ENCODE peak calls at places on chromosome 12, in nine cellular contexts. One of them, this sample, is unnamed.

GRCh38 chr12:39581592-39581991 is 38.0 kb downstream of the ABCD2 start:
- DNase-seq in SK-N-SH: no peak
- DNase-seq in CD8-positive, alpha-beta T cell: no peak
- DNase-seq in skeletal muscle cell: peak; percentile 18
- DNase-seq in stomach: no peak
- DNase-seq in cardiac fibroblast: peak; percentile 36
- DNase-seq in DND-41: no peak
- DNase-seq in aorta: no peak
- DNase-seq in left ventricle myocardium inferior: no peak
- DNase-seq in this sample: no peak

GRCh38 chr12:123840765-123841425 is 78.8 kb downstream of the DNAH10 start:
- DNase-seq in SK-N-SH: no peak
- DNase-seq in CD8-positive, alpha-beta T cell: no peak
- DNase-seq in skeletal muscle cell: no peak
- DNase-seq in stomach: no peak
- DNase-seq in cardiac fibroblast: no peak
- DNase-seq in DND-41: no peak
- DNase-seq in aorta: no peak
- DNase-seq in left ventricle myocardium inferior: no peak
- DNase-seq in this sample: no peak

GRCh38 chr12:59084758-59085383 is 164.6 kb upstream of the LRIG3 start:
- DNase-seq in SK-N-SH: peak; percentile 51
- DNase-seq in CD8-positive, alpha-beta T cell: no peak
- DNase-seq in skeletal muscle cell: no peak
- DNase-seq in stomach: no peak
- DNase-seq in cardiac fibroblast: peak; percentile 22
- DNase-seq in DND-41: no peak
- DNase-seq in aorta: no peak
- DNase-seq in left ventricle myocardium inferior: no peak
- DNase-seq in this sample: no peak

GRCh38 chr12:124754491-124754890 is 109.2 kb downstream of the SCARB1 start:
- DNase-seq in SK-N-SH: no peak
- DNase-seq in CD8-positive, alpha-beta T cell: no peak
- DNase-seq in skeletal muscle cell: no peak
- DNase-seq in stomach: no peak
- DNase-seq in cardiac fibroblast: no peak
- DNase-seq in DND-41: no peak
- DNase-seq in aorta: no peak
- DNase-seq in left ventricle myocardium inferior: no peak
- DNase-seq in this sample: no peak

GRCh38 chr12:130661501-130662255 is 54.4 kb downstream of the RIMBP2 start:
- DNase-seq in SK-N-SH: no peak
- DNase-seq in CD8-positive, alpha-beta T cell: no peak
- DNase-seq in skeletal muscle cell: no peak
- DNase-seq in stomach: no peak
- DNase-seq in cardiac fibroblast: no peak
- DNase-seq in DND-41: no peak
- DNase-seq in aorta: no peak
- DNase-seq in left ventricle myocardium inferior: no peak
- DNase-seq in this sample: no peak

GRCh38 chr12:62766516-62766915 is 168.4 kb downstream of the PPM1H start:
- DNase-seq in SK-N-SH: no peak
- DNase-seq in CD8-positive, alpha-beta T cell: no peak
- DNase-seq in skeletal muscle cell: no peak
- DNase-seq in stomach: no peak
- DNase-seq in cardiac fibroblast: no peak
- DNase-seq in DND-41: no peak
- DNase-seq in aorta: no peak
- DNase-seq in left ventricle myocardium inferior: no peak
- DNase-seq in this sample: no peak

GRCh38 chr12:128607606-128608005 is 216.2 kb downstream of the SLC15A4 start:
- DNase-seq in SK-N-SH: no peak
- DNase-seq in CD8-positive, alpha-beta T cell: no peak
- DNase-seq in skeletal muscle cell: no peak
- DNase-seq in stomach: no peak
- DNase-seq in cardiac fibroblast: no peak
- DNase-seq in DND-41: no peak
- DNase-seq in aorta: no peak
- DNase-seq in left ventricle myocardium inferior: no peak
- DNase-seq in this sample: no peak

GRCh38 chr12:57825451-57825850 is 6.9 kb upstream of the AVIL start:
- DNase-seq in SK-N-SH: no peak
- DNase-seq in CD8-positive, alpha-beta T cell: no peak
- DNase-seq in skeletal muscle cell: no peak
- DNase-seq in stomach: no peak
- DNase-seq in cardiac fibroblast: no peak
- DNase-seq in DND-41: no peak
- DNase-seq in aorta: no peak
- DNase-seq in left ventricle myocardium inferior: no peak
- DNase-seq in this sample: no peak

DNA sequence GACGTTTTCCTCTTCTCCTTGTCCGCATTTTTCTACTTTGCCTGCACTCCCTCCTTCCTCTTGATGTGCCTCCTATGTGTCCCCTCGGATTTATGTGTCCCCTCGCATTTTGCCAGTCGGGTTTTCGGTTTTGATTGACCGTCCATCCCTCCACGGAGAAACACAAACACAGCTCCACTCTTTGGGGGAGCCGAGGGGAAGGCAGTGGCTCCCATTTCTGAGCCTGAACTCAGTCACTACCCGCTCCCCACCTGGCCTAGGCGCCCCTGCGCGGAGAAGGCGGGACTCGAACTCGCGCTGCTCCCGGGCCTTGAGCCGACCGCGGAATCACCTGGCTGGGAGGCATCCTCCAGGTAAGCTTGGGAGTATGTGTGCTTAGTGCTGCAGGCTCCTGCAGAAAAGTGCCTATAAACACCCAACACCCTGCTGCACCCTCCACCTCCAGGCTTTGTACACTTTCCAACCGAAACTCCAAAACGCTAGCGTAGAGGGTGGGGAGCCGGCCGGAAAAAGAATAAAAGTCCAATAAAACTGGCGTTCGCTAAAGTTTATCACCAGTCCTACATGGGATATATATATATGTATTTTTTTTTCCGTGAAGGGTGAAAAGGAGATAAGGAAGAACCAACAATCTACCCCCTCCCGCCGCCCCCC is 3.4 kb upstream of the CCND2 start:
- DNase-seq in SK-N-SH: no peak
- DNase-seq in CD8-positive, alpha-beta T cell: no peak
- DNase-seq in skeletal muscle cell: no peak
- DNase-seq in stomach: no peak
- DNase-seq in cardiac fibroblast: no peak
- DNase-seq in DND-41: peak; percentile 9
- DNase-seq in aorta: peak; percentile 79
- DNase-seq in left ventricle myocardium inferior: no peak
- DNase-seq in this sample: peak; percentile 58
- H3K4me3 ChIP-seq in SK-N-SH: no peak overlapping the region
- H3K4me3 ChIP-seq in CD8-positive, alpha-beta T cell: peak overlapping the region; percentile 91
- H3K4me3 ChIP-seq in skeletal muscle cell: peak overlapping the region; percentile 51
- H3K4me3 ChIP-seq in stomach: peak overlapping the region; percentile 61
- H3K4me3 ChIP-seq in cardiac fibroblast: peak overlapping the region; percentile 46
- H3K4me3 ChIP-seq in DND-41: peak overlapping the region; percentile 56
- H3K4me3 ChIP-seq in aorta: peak overlapping the region; percentile 63
- H3K4me3 ChIP-seq in left ventricle myocardium inferior: peak overlapping the region; percentile 86
- H3K4me3 ChIP-seq in this sample: peak overlapping the region; percentile 85

DNA sequence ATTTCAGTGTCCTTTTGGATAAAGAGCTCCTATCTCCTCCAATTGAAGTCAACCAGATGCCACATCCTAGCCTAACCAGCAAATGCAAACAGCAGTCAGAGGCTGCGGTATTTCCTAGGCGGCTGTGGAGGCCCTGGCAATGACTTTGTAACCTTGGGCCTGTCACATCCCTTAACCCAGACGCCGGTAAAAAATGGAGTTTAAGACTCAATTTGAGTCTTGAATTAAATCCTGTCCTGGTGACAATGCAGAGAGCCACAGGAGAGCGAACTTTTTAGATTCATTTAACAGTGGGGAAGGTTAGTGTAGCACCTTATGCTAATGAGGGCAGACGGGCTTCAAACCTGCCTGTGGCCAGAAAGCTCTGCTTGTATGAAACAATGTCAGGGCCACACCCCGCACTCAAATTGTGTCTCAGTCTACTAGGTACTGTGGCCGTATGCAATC is 1.3 kb downstream of the C12orf75 start:
- DNase-seq in SK-N-SH: peak; percentile 38
- DNase-seq in CD8-positive, alpha-beta T cell: no peak
- DNase-seq in skeletal muscle cell: no peak
- DNase-seq in stomach: peak; percentile 30
- DNase-seq in cardiac fibroblast: no peak
- DNase-seq in DND-41: peak; percentile 80
- DNase-seq in aorta: no peak
- DNase-seq in left ventricle myocardium inferior: no peak
- DNase-seq in this sample: no peak
- H3K4me3 ChIP-seq in SK-N-SH: peak overlapping the region; percentile 79
- H3K4me3 ChIP-seq in CD8-positive, alpha-beta T cell: peak overlapping the region; percentile 62
- H3K4me3 ChIP-seq in skeletal muscle cell: peak overlapping the region; percentile 81
- H3K4me3 ChIP-seq in stomach: peak overlapping the region; percentile 83
- H3K4me3 ChIP-seq in cardiac fibroblast: peak overlapping the region; percentile 72
- H3K4me3 ChIP-seq in DND-41: peak overlapping the region; percentile 80
- H3K4me3 ChIP-seq in aorta: peak overlapping the region; percentile 0
- H3K4me3 ChIP-seq in left ventricle myocardium inferior: no peak overlapping the region
- H3K4me3 ChIP-seq in this sample: peak overlapping the region; percentile 56

GRCh38 chr12:53589915-53590314 is 36.3 kb downstream of the ATF7 start:
- DNase-seq in SK-N-SH: no peak
- DNase-seq in CD8-positive, alpha-beta T cell: no peak
- DNase-seq in skeletal muscle cell: no peak
- DNase-seq in stomach: no peak
- DNase-seq in cardiac fibroblast: no peak
- DNase-seq in DND-41: no peak
- DNase-seq in aorta: no peak
- DNase-seq in left ventricle myocardium inferior: no peak
- DNase-seq in this sample: no peak

GRCh38 chr12:53595212-53595611 is 31.0 kb downstream of the ATF7 start:
- DNase-seq in SK-N-SH: no peak
- DNase-seq in CD8-positive, alpha-beta T cell: no peak
- DNase-seq in skeletal muscle cell: no peak
- DNase-seq in stomach: no peak
- DNase-seq in cardiac fibroblast: peak; percentile 39
- DNase-seq in DND-41: no peak
- DNase-seq in aorta: no peak
- DNase-seq in left ventricle myocardium inferior: no peak
- DNase-seq in this sample: no peak

GRCh38 chr12:53590661-53591060 is 35.5 kb downstream of the ATF7 start:
- DNase-seq in SK-N-SH: no peak
- DNase-seq in CD8-positive, alpha-beta T cell: no peak
- DNase-seq in skeletal muscle cell: no peak
- DNase-seq in stomach: no peak
- DNase-seq in cardiac fibroblast: no peak
- DNase-seq in DND-41: no peak
- DNase-seq in aorta: no peak
- DNase-seq in left ventricle myocardium inferior: no peak
- DNase-seq in this sample: no peak

GRCh38 chr12:53591301-53592206 is 34.6 kb downstream of the ATF7 start:
- DNase-seq in SK-N-SH: no peak
- DNase-seq in CD8-positive, alpha-beta T cell: no peak
- DNase-seq in skeletal muscle cell: no peak
- DNase-seq in stomach: no peak
- DNase-seq in cardiac fibroblast: peak; percentile 42
- DNase-seq in DND-41: no peak
- DNase-seq in aorta: no peak
- DNase-seq in left ventricle myocardium inferior: no peak
- DNase-seq in this sample: no peak

DNA sequence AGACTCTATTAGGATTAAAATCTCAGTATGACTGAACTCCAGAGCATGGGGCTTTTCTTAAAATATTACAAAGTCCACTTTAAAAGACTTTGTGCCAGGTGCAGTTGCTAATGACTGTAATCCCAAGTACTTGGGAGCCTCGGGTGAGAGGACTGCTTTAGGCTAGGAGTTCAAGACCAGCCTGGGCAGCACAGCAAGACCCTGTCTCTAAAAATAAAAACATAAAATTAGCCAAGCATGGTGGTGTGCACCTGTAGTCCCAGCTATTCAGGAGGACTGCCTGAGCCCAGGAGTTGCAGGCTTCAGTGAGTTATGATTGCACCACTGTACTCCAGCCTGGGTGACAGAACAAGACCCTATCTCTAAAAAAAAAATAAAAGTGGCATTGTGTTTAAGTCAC is 33.2 kb downstream of the ATF7 start:
- DNase-seq in SK-N-SH: no peak
- DNase-seq in CD8-positive, alpha-beta T cell: no peak
- DNase-seq in skeletal muscle cell: no peak
- DNase-seq in stomach: no peak
- DNase-seq in cardiac fibroblast: no peak
- DNase-seq in DND-41: no peak
- DNase-seq in aorta: no peak
- DNase-seq in left ventricle myocardium inferior: no peak
- DNase-seq in this sample: no peak
- H3K4me3 ChIP-seq in SK-N-SH: no peak overlapping the region
- H3K4me3 ChIP-seq in CD8-positive, alpha-beta T cell: no peak overlapping the region
- H3K4me3 ChIP-seq in skeletal muscle cell: no peak overlapping the region
- H3K4me3 ChIP-seq in stomach: no peak overlapping the region
- H3K4me3 ChIP-seq in cardiac fibroblast: no peak overlapping the region
- H3K4me3 ChIP-seq in DND-41: no peak overlapping the region
- H3K4me3 ChIP-seq in aorta: no peak overlapping the region
- H3K4me3 ChIP-seq in left ventricle myocardium inferior: no peak overlapping the region
- H3K4me3 ChIP-seq in this sample: no peak overlapping the region

GRCh38 chr12:95788637-95789036 is 1.9 kb downstream of the NTN4 start:
- DNase-seq in SK-N-SH: no peak
- DNase-seq in CD8-positive, alpha-beta T cell: no peak
- DNase-seq in skeletal muscle cell: no peak
- DNase-seq in stomach: no peak
- DNase-seq in cardiac fibroblast: peak; percentile 75
- DNase-seq in DND-41: no peak
- DNase-seq in aorta: no peak
- DNase-seq in left ventricle myocardium inferior: no peak
- DNase-seq in this sample: no peak

GRCh38 chr12:95790025-95790911 is at the start of gene NTN4:
- DNase-seq in SK-N-SH: peak; percentile 80
- DNase-seq in CD8-positive, alpha-beta T cell: no peak
- DNase-seq in skeletal muscle cell: no peak
- DNase-seq in stomach: peak; percentile 69
- DNase-seq in cardiac fibroblast: peak; percentile 47
- DNase-seq in DND-41: peak; percentile 20
- DNase-seq in aorta: peak; percentile 88
- DNase-seq in left ventricle myocardium inferior: peak; percentile 73
- DNase-seq in this sample: no peak

GRCh38 chr12:95787274-95787814 is 3.2 kb downstream of the NTN4 start:
- DNase-seq in SK-N-SH: no peak
- DNase-seq in CD8-positive, alpha-beta T cell: no peak
- DNase-seq in skeletal muscle cell: no peak
- DNase-seq in stomach: no peak
- DNase-seq in cardiac fibroblast: no peak
- DNase-seq in DND-41: no peak
- DNase-seq in aorta: no peak
- DNase-seq in left ventricle myocardium inferior: no peak
- DNase-seq in this sample: no peak

GRCh38 chr12:95789126-95790024 is 1.2 kb downstream of the NTN4 start:
- DNase-seq in SK-N-SH: peak; percentile 54
- DNase-seq in CD8-positive, alpha-beta T cell: no peak
- DNase-seq in skeletal muscle cell: no peak
- DNase-seq in stomach: peak; percentile 51
- DNase-seq in cardiac fibroblast: peak; percentile 55
- DNase-seq in DND-41: no peak
- DNase-seq in aorta: peak; percentile 84
- DNase-seq in left ventricle myocardium inferior: peak; percentile 38
- DNase-seq in this sample: no peak

DNA sequence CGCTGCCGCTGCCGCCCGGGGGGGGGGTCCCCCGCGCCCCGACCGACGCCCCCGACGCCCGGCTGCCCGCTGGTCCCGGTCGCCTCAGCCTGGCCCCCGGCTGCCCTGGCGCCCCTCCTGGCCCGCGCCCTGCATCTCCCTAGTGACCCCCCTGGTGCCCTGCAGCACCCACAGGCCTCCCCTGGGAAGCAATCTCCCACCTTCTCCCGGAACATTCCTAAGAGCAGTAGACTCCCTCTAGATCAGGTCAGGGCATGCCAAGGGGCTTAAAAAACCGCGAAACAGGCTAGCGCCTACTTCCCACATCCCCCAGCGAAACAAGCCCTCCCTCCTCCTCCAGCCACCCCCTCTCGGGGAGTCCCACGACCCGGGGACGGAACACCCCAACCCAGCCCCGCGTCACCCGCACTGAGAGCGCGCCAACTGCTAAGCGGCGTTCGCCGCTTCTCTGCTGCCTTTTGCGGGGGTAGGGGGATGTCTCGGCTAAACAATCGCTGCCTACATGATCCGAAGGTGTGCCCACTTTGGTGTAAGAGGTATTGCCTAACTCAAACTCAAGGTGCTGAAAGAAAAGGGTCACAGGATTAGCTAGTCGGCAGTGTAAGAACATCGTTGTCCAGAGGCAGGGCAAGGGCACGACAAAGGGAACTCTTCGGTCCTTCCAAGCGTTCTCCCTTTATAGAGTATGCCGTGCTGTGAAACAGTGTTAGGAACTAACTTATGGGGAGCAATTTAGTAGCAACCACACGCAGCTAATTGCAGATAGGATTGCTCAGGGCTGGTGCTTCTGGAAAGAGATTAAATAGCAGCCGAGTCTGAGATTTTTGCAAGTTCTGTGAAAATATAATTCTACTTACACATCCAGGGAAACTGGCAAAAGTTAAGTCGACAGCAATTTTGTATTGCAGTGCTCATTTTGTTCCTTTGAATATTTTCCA is 617 bp upstream of the NTN4 start:
- DNase-seq in SK-N-SH: no peak
- DNase-seq in CD8-positive, alpha-beta T cell: no peak
- DNase-seq in skeletal muscle cell: no peak
- DNase-seq in stomach: no peak
- DNase-seq in cardiac fibroblast: peak; percentile 43
- DNase-seq in DND-41: no peak
- DNase-seq in aorta: peak; percentile 74
- DNase-seq in left ventricle myocardium inferior: no peak
- DNase-seq in this sample: peak; percentile 29
- H3K4me3 ChIP-seq in SK-N-SH: peak overlapping the region; percentile 57
- H3K4me3 ChIP-seq in CD8-positive, alpha-beta T cell: peak overlapping the region; percentile 32
- H3K4me3 ChIP-seq in skeletal muscle cell: peak overlapping the region; percentile 70
- H3K4me3 ChIP-seq in stomach: peak overlapping the region; percentile 84
- H3K4me3 ChIP-seq in cardiac fibroblast: peak overlapping the region; percentile 74
- H3K4me3 ChIP-seq in DND-41: peak overlapping the region; percentile 53
- H3K4me3 ChIP-seq in aorta: peak overlapping the region; percentile 94
- H3K4me3 ChIP-seq in left ventricle myocardium inferior: peak overlapping the region; percentile 93
- H3K4me3 ChIP-seq in this sample: peak overlapping the region; percentile 51

This sample was measured in naive thymus-derived CD4-positive, alpha-beta T cell.